ENCODE peak calls at places on chromosomes 2 and 18, in ten cellular contexts. D is bronchial epithelial cell; V is thoracic aorta; T is activated CD8-positive, alpha-beta T cell treated with anti-CD3 and anti-CD28 coated beads for 36 hours; H is WERI-Rb-1; A is transverse colon; F is brain microvascular endothelial cell; Q is endothelial cell of umbilical vein; G is GM20000; L is K562. X is an unnamed sample.

GRCh38 chr2:205270689-205271088 is 411.6 kb upstream of the NRP2 start:
- DNase-seq in D (no peak), V (no peak), T (no peak), H (no peak), A (no peak), F (no peak), Q (peak), G (no peak), L (no peak), X (no peak)

GRCh38 chr2:189648846-189649529 is 12.3 kb upstream of the ASNSD1 start:
- DNase-seq in D (no peak), V (no peak), T (no peak), H (no peak), A (no peak), F (no peak), Q (no peak), G (no peak), L (no peak), X (no peak)

GRCh38 chr2:58913082-58913726 is 672.1 kb upstream of the FANCL start:
- DNase-seq in D (no peak), V (no peak), T (no peak), H (no peak), A (no peak), F (no peak), Q (no peak), G (no peak), L (no peak), X (no peak)

GRCh38 chr2:102025016-102025491 is 33.3 kb downstream of the IL1R2 start:
- DNase-seq in D (peak), V (no peak), T (no peak), H (no peak), A (no peak), F (no peak), Q (no peak), G (peak), L (no peak), X (peak)

GRCh38 chr2:152222975-152223638 is 47.5 kb upstream of the STAM2 start:
- DNase-seq in D (peak), V (peak), T (peak), H (no peak), A (peak), F (peak), Q (peak), G (no peak), L (no peak), X (no peak)

GRCh38 chr2:19231625-19232024 is 126.8 kb downstream of the OSR1 start:
- DNase-seq in D (no peak), V (no peak), T (no peak), H (no peak), A (no peak), F (no peak), Q (no peak), G (no peak), L (no peak), X (no peak)

GRCh38 chr18:47246027-47246971 is 5.2 kb downstream of the SKOR2 start:
- DNase-seq in D (no peak), V (no peak), T (no peak), H (no peak), A (no peak), F (no peak), Q (no peak), G (no peak), L (no peak), X (no peak)

GRCh38 chr2:3043726-3044125 is 333.9 kb downstream of the EIPR1 start:
- DNase-seq in D (no peak), V (no peak), T (no peak), H (no peak), A (no peak), F (no peak), Q (no peak), G (no peak), L (no peak), X (no peak)

GRCh38 chr2:26495705-26496271 is 17.9 kb upstream of the OTOF start:
- DNase-seq in D (no peak), V (no peak), T (no peak), H (no peak), A (no peak), F (no peak), Q (peak), G (no peak), L (no peak), X (no peak)

GRCh38 chr2:172928754-172929153 is 146.9 kb upstream of the MAP3K20 start:
- DNase-seq in D (peak), V (no peak), T (no peak), H (no peak), A (no peak), F (peak), Q (peak), G (no peak), L (no peak), X (no peak)

GRCh38 chr2:234974501-234975385 is 22.9 kb downstream of the SH3BP4 start:
- DNase-seq in D (no peak), V (no peak), T (no peak), H (no peak), A (peak), F (peak), Q (no peak), G (no peak), L (no peak), X (no peak)

GRCh38 chr2:7379799-7380198 is 462.6 kb downstream of the RNF144A start:
- DNase-seq in D (no peak), V (no peak), T (no peak), H (no peak), A (no peak), F (no peak), Q (no peak), G (no peak), L (no peak), X (peak)

GRCh38 chr2:153873062-153874048 is 1.6 kb downstream of the GALNT13 start:
- DNase-seq in D (no peak), V (no peak), T (no peak), H (peak), A (no peak), F (no peak), Q (no peak), G (no peak), L (no peak), X (no peak)

GRCh38 chr2:236775521-236775920 is 205.9 kb downstream of the ACKR3 start:
- DNase-seq in D (no peak), V (no peak), T (no peak), H (no peak), A (no peak), F (no peak), Q (no peak), G (no peak), L (no peak), X (no peak)

GRCh38 chr2:227592694-227593387 is 5.9 kb upstream of the SCYGR2 start:
- DNase-seq in D (peak), V (no peak), T (no peak), H (no peak), A (no peak), F (no peak), Q (no peak), G (no peak), L (no peak), X (no peak)

GRCh38 chr18:12652861-12653401 is 5.0 kb downstream of the SPIRE1 start:
- DNase-seq in D (no peak), V (no peak), T (peak), H (no peak), A (no peak), F (no peak), Q (peak), G (no peak), L (no peak), X (no peak)

GRCh38 chr2:38099096-38099997 is 23.4 kb upstream of the CYP1B1 start:
- DNase-seq in D (no peak), V (no peak), T (no peak), H (no peak), A (no peak), F (no peak), Q (no peak), G (no peak), L (no peak), X (no peak)

GRCh38 chr18:79540914-79541301 is 138.7 kb upstream of the CTDP1 start:
- DNase-seq in D (no peak), V (no peak), T (no peak), H (no peak), A (no peak), F (no peak), Q (no peak), G (no peak), L (no peak), X (no peak)

GRCh38 chr2:145067631-145068030 is 547.7 kb upstream of the ZEB2 start:
- DNase-seq in D (no peak), V (no peak), T (no peak), H (no peak), A (no peak), F (no peak), Q (no peak), G (no peak), L (no peak), X (no peak)

GRCh38 chr2:8239402-8240127 is 442.3 kb upstream of the ID2 start:
- DNase-seq in D (no peak), V (no peak), T (peak), H (no peak), A (no peak), F (no peak), Q (no peak), G (no peak), L (no peak), X (no peak)

GRCh38 chr2:239579524-239580198 is 178.8 kb upstream of the HDAC4 start:
- DNase-seq in D (no peak), V (no peak), T (no peak), H (no peak), A (no peak), F (no peak), Q (no peak), G (no peak), L (no peak), X (no peak)

GRCh38 chr2:11540148-11540995 is 6.5 kb downstream of the GREB1 start:
- DNase-seq in D (no peak), V (no peak), T (no peak), H (no peak), A (no peak), F (no peak), Q (no peak), G (no peak), L (no peak), X (no peak)

GRCh38 chr2:149894760-149895159 is 307.2 kb upstream of the MMADHC start:
- DNase-seq in D (peak), V (no peak), T (no peak), H (no peak), A (no peak), F (no peak), Q (no peak), G (no peak), L (no peak), X (no peak)

GRCh38 chr2:196983934-196984333 is 57.4 kb upstream of the PGAP1 start:
- DNase-seq in D (peak), V (no peak), T (no peak), H (no peak), A (no peak), F (no peak), Q (no peak), G (no peak), L (no peak), X (no peak)

GRCh38 chr18:28961669-28962228 is 784.8 kb upstream of the CDH2 start:
- DNase-seq in D (peak), V (no peak), T (peak), H (peak), A (no peak), F (peak), Q (peak), G (no peak), L (no peak), X (no peak)

GRCh38 chr18:62948788-62949187 is 233.4 kb downstream of the PHLPP1 start:
- DNase-seq in D (no peak), V (no peak), T (no peak), H (no peak), A (no peak), F (no peak), Q (no peak), G (no peak), L (no peak), X (no peak)

GRCh38 chr2:215436705-215437570 is 1.1 kb upstream of the FN1 start:
- DNase-seq in D (no peak), V (no peak), T (no peak), H (peak), A (no peak), F (peak), Q (peak), G (peak), L (no peak), X (peak)

GRCh38 chr2:68426885-68427579 is 40.1 kb downstream of the FBXO48 start:
- DNase-seq in D (peak), V (no peak), T (no peak), H (no peak), A (no peak), F (peak), Q (no peak), G (peak), L (no peak), X (no peak)

GRCh38 chr2:225429718-225430117 is 30.2 kb downstream of the NYAP2 start:
- DNase-seq in D (peak), V (no peak), T (no peak), H (no peak), A (no peak), F (no peak), Q (no peak), G (no peak), L (no peak), X (no peak)

GRCh38 chr2:68733365-68733764 is 1.2 kb upstream of the ARHGAP25 start:
- DNase-seq in D (no peak), V (no peak), T (no peak), H (no peak), A (no peak), F (no peak), Q (no peak), G (no peak), L (no peak), X (no peak)

GRCh38 chr2:43823751-43824150 is 14.9 kb downstream of the ABCG5 start:
- DNase-seq in D (no peak), V (no peak), T (no peak), H (no peak), A (no peak), F (no peak), Q (no peak), G (no peak), L (no peak), X (no peak)

GRCh38 chr2:96408631-96409542 is 73.3 kb downstream of the NCAPH start:
- DNase-seq in D (no peak), V (peak), T (no peak), H (no peak), A (no peak), F (peak), Q (no peak), G (no peak), L (no peak), X (no peak)

DNA sequence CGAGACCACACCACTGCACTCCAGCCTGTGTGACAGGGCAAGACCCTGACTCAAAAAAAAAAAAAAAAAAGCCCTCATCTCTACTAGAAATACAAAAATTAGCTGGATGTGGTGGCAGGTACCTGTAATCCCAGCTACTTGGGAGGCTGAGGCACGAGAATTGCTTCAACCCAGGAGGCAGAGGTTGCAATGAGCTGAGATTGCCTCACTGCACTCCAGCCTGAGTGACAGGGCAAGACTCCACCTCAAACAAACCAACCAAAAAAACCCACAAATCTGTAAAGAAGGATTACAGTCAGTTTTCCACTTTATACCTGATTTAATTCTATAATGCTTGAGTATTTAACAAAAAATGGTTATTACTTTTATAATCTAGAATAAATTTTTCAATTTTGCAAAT is 9.7 kb downstream of the DARS1 start:
- DNase-seq in D (no peak), V (no peak), T (no peak), H (no peak), A (no peak), F (no peak), Q (no peak), G (no peak), L (no peak), X (no peak)
- TF ChIP-seq CTCF in D (no peak), V (no peak), T (no peak), H (no peak), A (no peak), F (no peak), Q (no peak), G (no peak), L (no peak), X (no peak)

GRCh38 chr18:23793985-23794867 is 105.0 kb downstream of the LAMA3 start:
- DNase-seq in D (no peak), V (no peak), T (no peak), H (no peak), A (no peak), F (no peak), Q (no peak), G (no peak), L (no peak), X (no peak)
- TF ChIP-seq CTCF in D (no peak), V (no peak), T (no peak), H (no peak), A (no peak), F (no peak), Q (no peak), G (no peak), L (no peak), X (no peak)

GRCh38 chr2:140586379-140586778 is 1544.4 kb downstream of the LRP1B start:
- DNase-seq in D (peak), V (no peak), T (no peak), H (peak), A (peak), F (peak), Q (peak), G (peak), L (no peak), X (peak)
- TF ChIP-seq CTCF in D (peak), V (no peak), T (no peak), H (peak), A (peak), F (peak), Q (peak), G (peak), L (no peak), X (peak)

DNA sequence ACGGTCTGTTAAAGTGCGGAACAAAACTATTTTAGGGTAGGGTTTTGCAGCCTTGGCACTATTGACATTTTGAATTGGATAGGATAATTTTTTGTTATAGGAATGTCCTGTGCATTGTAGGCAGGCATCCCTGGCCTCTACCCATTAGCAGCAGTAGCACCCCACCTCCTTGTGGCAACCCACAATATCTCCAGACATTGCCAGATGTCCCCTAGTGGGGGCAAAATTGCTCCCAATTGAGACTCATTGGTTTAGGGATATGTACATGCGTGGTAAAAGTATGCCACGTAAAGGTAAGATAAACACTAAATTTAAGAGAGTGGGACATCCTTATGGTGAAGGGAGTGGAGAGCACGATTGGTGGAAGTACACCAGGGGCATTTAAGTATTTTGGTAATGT is 4.6 kb downstream of the MIB1 start:
- DNase-seq in D (no peak), V (no peak), T (no peak), H (no peak), A (no peak), F (no peak), Q (no peak), G (no peak), L (no peak), X (no peak)
- TF ChIP-seq CTCF in D (no peak), V (no peak), T (no peak), H (peak), A (no peak), F (peak), Q (no peak), G (no peak), L (peak), X (no peak)

DNA sequence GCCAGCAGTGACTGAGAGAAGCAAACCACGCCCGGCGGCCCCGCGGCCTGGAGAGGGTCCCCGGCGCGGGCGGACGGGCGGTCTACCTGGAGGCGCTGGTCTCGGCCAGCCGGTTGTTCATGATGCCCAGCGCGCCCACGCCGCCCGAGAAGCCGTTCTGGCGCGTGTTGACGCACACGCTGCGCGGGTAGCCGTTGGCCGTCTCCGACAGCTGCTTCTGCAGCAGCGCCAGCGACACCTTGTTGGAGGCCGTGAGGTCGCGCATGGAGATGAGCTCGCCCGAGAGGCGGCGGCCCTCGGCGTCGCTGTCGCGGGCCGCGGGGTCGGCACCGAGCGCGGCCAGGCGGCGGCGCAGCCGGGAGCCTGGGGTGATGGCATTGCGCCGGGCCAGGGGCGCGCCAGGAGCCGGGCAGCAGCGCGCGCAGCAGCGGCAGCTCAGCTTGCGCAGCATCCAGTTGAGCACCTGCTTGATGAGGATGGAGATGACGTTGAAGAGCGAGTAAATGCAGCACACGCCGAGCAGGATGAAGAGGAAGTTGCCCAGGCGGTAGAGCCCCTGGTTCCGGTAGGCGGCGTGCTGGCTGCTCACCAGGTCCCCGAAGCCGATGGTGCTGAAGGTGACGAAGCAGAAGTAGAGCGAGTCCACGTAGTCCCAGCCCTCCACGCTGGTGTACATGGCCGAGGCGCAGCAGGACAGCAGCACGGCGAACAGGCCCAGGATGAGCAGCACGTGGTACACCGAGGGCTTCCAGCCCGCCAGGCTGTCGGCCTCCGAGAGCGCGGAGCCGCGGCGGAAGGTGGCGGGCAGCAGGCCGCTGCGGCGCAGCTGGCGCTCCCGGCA is 118.1 kb downstream of the MSH2 start:
- DNase-seq in D (peak), V (no peak), T (peak), H (no peak), A (peak), F (peak), Q (peak), G (peak), L (no peak), X (peak)
- TF ChIP-seq CTCF in D (peak), V (no peak), T (peak), H (no peak), A (peak), F (peak), Q (peak), G (peak), L (peak), X (peak)

DNA sequence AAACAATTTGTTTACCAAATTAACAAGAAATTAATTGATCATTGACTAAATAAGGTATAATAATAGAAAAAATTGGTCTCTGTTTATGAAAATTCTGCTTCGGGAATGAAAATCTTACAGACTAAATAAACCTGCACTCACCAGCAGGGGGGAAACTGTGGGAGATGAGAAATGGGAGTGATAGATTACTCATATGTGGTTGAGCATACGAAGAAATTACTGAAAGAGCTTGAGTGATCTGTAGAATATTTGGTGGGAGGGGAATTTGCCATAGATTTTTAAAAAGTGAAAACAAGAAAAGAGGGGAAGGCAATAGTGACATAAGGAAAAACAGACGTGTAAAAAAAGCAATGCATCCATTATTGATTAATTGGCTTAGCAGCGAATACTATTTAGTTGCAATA is 2.2 kb downstream of the HMSD start:
- DNase-seq in D (peak), V (no peak), T (peak), H (no peak), A (no peak), F (peak), Q (no peak), G (peak), L (no peak), X (peak)
- TF ChIP-seq CTCF in D (no peak), V (no peak), T (peak), H (no peak), A (no peak), F (peak), Q (no peak), G (no peak), L (no peak), X (no peak)

X was measured in GM13976.